ENCODE peak calls at places on chromosomes 2 and 18, in six cellular contexts. K is iris pigment epithelial cell, B is Caki2, J is naive B cell, T is fibroblast of lung, X is neural progenitor cell. N is an unnamed sample.

GRCh38 chr18:14949800-14950415 is 201.9 kb downstream of the ANKRD30B start:
- DNase-seq in K (no peak), B (peak; percentile 58), J (no peak), T (no peak), X (no peak), N (no peak)

GRCh38 chr2:98463988-98464771 is 19.5 kb downstream of the INPP4A start:
- DNase-seq in K (no peak), B (no peak), J (peak; percentile 45), T (no peak), X (no peak), N (no peak)

GRCh38 chr2:166449439-166449838 is 44.6 kb downstream of the SCN7A start:
- DNase-seq in K (no peak), B (no peak), J (peak; percentile 37), T (no peak), X (no peak), N (no peak)

GRCh38 chr2:95279435-95280035 is 5.3 kb downstream of the PROM2 start:
- DNase-seq in K (no peak), B (no peak), J (no peak), T (no peak), X (no peak), N (no peak)

GRCh38 chr2:172449916-172450550 is 22.6 kb downstream of the ITGA6 start:
- DNase-seq in K (peak; percentile 73), B (no peak), J (no peak), T (no peak), X (no peak), N (no peak)

GRCh38 chr18:30142248-30142647 is 900.3 kb downstream of the DSC3 start:
- DNase-seq in K (no peak), B (no peak), J (no peak), T (no peak), X (peak; percentile 31), N (no peak)

GRCh38 chr2:195359043-195359735 is 297.8 kb upstream of the SLC39A10 start:
- DNase-seq in K (no peak), B (no peak), J (no peak), T (no peak), X (no peak), N (no peak)

GRCh38 chr2:10217499-10217861 is 85.2 kb upstream of the HPCAL1 start:
- DNase-seq in K (no peak), B (no peak), J (no peak), T (no peak), X (no peak), N (no peak)

GRCh38 chr2:231526341-231527090 is 3.7 kb downstream of the NMUR1 start:
- DNase-seq in K (no peak), B (no peak), J (no peak), T (no peak), X (peak; percentile 36), N (no peak)

GRCh38 chr2:52341732-52342131 is 1309.8 kb upstream of the NRXN1 start:
- DNase-seq in K (peak; percentile 17), B (no peak), J (no peak), T (no peak), X (no peak), N (no peak)

GRCh38 chr18:10213526-10213925 is 240.9 kb upstream of the APCDD1 start:
- DNase-seq in K (peak; percentile 45), B (no peak), J (peak; percentile 38), T (peak; percentile 61), X (no peak), N (no peak)

GRCh38 chr18:53261241-53261640 is 921.2 kb downstream of the DCC start:
- DNase-seq in K (no peak), B (no peak), J (no peak), T (no peak), X (no peak), N (no peak)

GRCh38 chr2:208820289-208820688 is 413.7 kb downstream of the PTH2R start:
- DNase-seq in K (peak; percentile 2), B (peak; percentile 23), J (no peak), T (no peak), X (peak; percentile 46), N (no peak)

GRCh38 chr2:229275506-229275905 is 4.4 kb upstream of the PID1 start:
- DNase-seq in K (no peak), B (no peak), J (no peak), T (no peak), X (no peak), N (no peak)

GRCh38 chr2:109333414-109334194 is 204.6 kb downstream of the SH3RF3 start:
- DNase-seq in K (no peak), B (no peak), J (peak; percentile 39), T (no peak), X (peak; percentile 35), N (no peak)

GRCh38 chr2:223264541-223265171 is 212.7 kb downstream of the KCNE4 start:
- DNase-seq in K (no peak), B (no peak), J (no peak), T (no peak), X (no peak), N (no peak)

GRCh38 chr18:45621068-45621511 is 5.8 kb downstream of the SLC14A2 start:
- DNase-seq in K (peak; percentile 32), B (peak; percentile 14), J (peak; percentile 6), T (peak; percentile 57), X (peak; percentile 64), N (peak; percentile 27)

GRCh38 chr18:64720781-64721464 is 572.0 kb upstream of the LINC00305 start:
- DNase-seq in K (no peak), B (no peak), J (no peak), T (no peak), X (peak; percentile 78), N (no peak)

GRCh38 chr2:121735520-121736074 is 1.1 kb downstream of the NIFK start:
- DNase-seq in K (peak; percentile 20), B (peak; percentile 48), J (no peak), T (no peak), X (no peak), N (peak; percentile 22)

GRCh38 chr2:203338322-203338721 is 10.1 kb downstream of the ABI2 start:
- DNase-seq in K (no peak), B (no peak), J (no peak), T (no peak), X (no peak), N (no peak)

N was measured in DMS79 treated with DMSO at 0.1 percent for 48 hours.